ENCODE peak calls at places on chromosomes 13 and 19, in five cellular contexts. R is heart left ventricle, G is endothelial cell of umbilical vein, J is A549, V is H54. F is an unnamed sample.
A peak's percentile ranks its signal among the peaks of the same experiment; 100 is the strongest.

GRCh38 chr19:37963190-37963947 is 56.4 kb downstream of the SIPA1L3 start:
- DNase-seq in R (no peak), G (peak; percentile 29), J (no peak), V (no peak), F (no peak)

GRCh38 chr19:30076101-30076551 is 134.1 kb downstream of the URI1 start:
- DNase-seq in R (no peak), G (no peak), J (no peak), V (no peak), F (no peak)

GRCh38 chr19:29467824-29468401 is 57.9 kb upstream of the VSTM2B start:
- DNase-seq in R (no peak), G (no peak), J (peak; percentile 36), V (no peak), F (peak; percentile 7)

GRCh38 chr13:44333950-44334675 is 39.5 kb upstream of the SERP2 start:
- DNase-seq in R (no peak), G (no peak), J (no peak), V (no peak), F (no peak)

GRCh38 chr13:113204378-113204734 is 4.1 kb downstream of the PCID2 start:
- DNase-seq in R (no peak), G (no peak), J (no peak), V (no peak), F (no peak)

GRCh38 chr13:20057963-20058362 is 99.4 kb downstream of the ZMYM2 start:
- DNase-seq in R (no peak), G (no peak), J (no peak), V (no peak), F (no peak)

GRCh38 chr19:35106291-35106583 is 9.4 kb upstream of the FXYD3 start:
- DNase-seq in R (no peak), G (no peak), J (no peak), V (no peak), F (no peak)

GRCh38 chr13:101979825-101980224 is 422.0 kb downstream of the FGF14 start:
- DNase-seq in R (no peak), G (no peak), J (no peak), V (no peak), F (no peak)

GRCh38 chr13:27792393-27793218 is at the start of gene GSX1:
- DNase-seq in R (peak; percentile 70), G (peak; percentile 67), J (peak; percentile 13), V (no peak), F (peak; percentile 65)

GRCh38 chr19:43798546-43799409 is 3.5 kb downstream of the LYPD5 start:
- DNase-seq in R (no peak), G (no peak), J (no peak), V (no peak), F (peak; percentile 38)

GRCh38 chr13:44231786-44232516 is 141.7 kb upstream of the SERP2 start:
- DNase-seq in R (peak; percentile 72), G (peak; percentile 71), J (peak; percentile 84), V (peak; percentile 45), F (no peak)

GRCh38 chr13:49585220-49586157 is at the start of gene RCBTB1:
- DNase-seq in R (peak; percentile 67), G (peak; percentile 69), J (peak; percentile 69), V (peak; percentile 64), F (peak; percentile 88)

GRCh38 chr19:34232566-34233481 is 21.5 kb upstream of the GARRE1 start:
- DNase-seq in R (peak; percentile 55), G (peak; percentile 87), J (peak; percentile 62), V (peak; percentile 89), F (no peak)

GRCh38 chr13:36910545-36910944 is 9.5 kb downstream of the SMAD9 start:
- DNase-seq in R (no peak), G (no peak), J (no peak), V (no peak), F (no peak)

GRCh38 chr19:33401683-33402420 is 28.3 kb downstream of the CEBPG start:
- DNase-seq in R (no peak), G (no peak), J (no peak), V (no peak), F (no peak)

GRCh38 chr13:19056355-19056880 is 125.2 kb downstream of the TUBA3C start:
- DNase-seq in R (no peak), G (no peak), J (no peak), V (no peak), F (no peak)

GRCh38 chr19:21352830-21353229 is 6.0 kb upstream of the ZNF738 start:
- DNase-seq in R (no peak), G (no peak), J (no peak), V (no peak), F (no peak)

GRCh38 chr13:91212229-91212628 is 135.3 kb upstream of the MIR17HG start:
- DNase-seq in R (no peak), G (no peak), J (no peak), V (no peak), F (no peak)

GRCh38 chr19:13764101-13764807 is at the start of gene MRI1:
- DNase-seq in R (peak; percentile 87), G (peak; percentile 70), J (peak; percentile 65), V (peak; percentile 63), F (peak; percentile 69)

GRCh38 chr13:85841427-85841826 is 42.2 kb upstream of the SLITRK6 start:
- DNase-seq in R (no peak), G (no peak), J (no peak), V (no peak), F (no peak)

GRCh38 chr13:96090240-96091101 is 564 bp downstream of the HS6ST3 start:
- DNase-seq in R (no peak), G (peak; percentile 6), J (no peak), V (no peak), F (peak; percentile 27)

GRCh38 chr13:90365130-90365529 is 982.4 kb upstream of the MIR17HG start:
- DNase-seq in R (no peak), G (no peak), J (no peak), V (no peak), F (no peak)

GRCh38 chr13:97223711-97224461 is 1.8 kb downstream of the MBNL2 start:
- DNase-seq in R (peak; percentile 44), G (peak; percentile 91), J (peak; percentile 25), V (peak; percentile 42), F (peak; percentile 75)

GRCh38 chr19:34596115-34596514 is 80.8 kb downstream of the SCGB2B2 start:
- DNase-seq in R (no peak), G (no peak), J (no peak), V (no peak), F (no peak)

GRCh38 chr19:45159971-45160324 is 834 bp downstream of the NKPD1 start:
- DNase-seq in R (no peak), G (no peak), J (no peak), V (no peak), F (no peak)

GRCh38 chr19:51320258-51320657 is 8.8 kb downstream of the IGLON5 start:
- DNase-seq in R (no peak), G (no peak), J (no peak), V (no peak), F (no peak)

GRCh38 chr13:30313307-30313706 is 6.0 kb upstream of the KATNAL1 start:
- DNase-seq in R (no peak), G (no peak), J (no peak), V (no peak), F (no peak)

GRCh38 chr19:18279516-18280246 is 1.7 kb downstream of the JUND start:
- DNase-seq in R (peak; percentile 94), G (peak; percentile 96), J (peak; percentile 65), V (peak; percentile 87), F (peak; percentile 97)
- TF ChIP-seq POLR2A in R (peak; percentile 95), G (peak; percentile 67), J (no peak), V (peak; percentile 18), F (peak; percentile 22)

DNA sequence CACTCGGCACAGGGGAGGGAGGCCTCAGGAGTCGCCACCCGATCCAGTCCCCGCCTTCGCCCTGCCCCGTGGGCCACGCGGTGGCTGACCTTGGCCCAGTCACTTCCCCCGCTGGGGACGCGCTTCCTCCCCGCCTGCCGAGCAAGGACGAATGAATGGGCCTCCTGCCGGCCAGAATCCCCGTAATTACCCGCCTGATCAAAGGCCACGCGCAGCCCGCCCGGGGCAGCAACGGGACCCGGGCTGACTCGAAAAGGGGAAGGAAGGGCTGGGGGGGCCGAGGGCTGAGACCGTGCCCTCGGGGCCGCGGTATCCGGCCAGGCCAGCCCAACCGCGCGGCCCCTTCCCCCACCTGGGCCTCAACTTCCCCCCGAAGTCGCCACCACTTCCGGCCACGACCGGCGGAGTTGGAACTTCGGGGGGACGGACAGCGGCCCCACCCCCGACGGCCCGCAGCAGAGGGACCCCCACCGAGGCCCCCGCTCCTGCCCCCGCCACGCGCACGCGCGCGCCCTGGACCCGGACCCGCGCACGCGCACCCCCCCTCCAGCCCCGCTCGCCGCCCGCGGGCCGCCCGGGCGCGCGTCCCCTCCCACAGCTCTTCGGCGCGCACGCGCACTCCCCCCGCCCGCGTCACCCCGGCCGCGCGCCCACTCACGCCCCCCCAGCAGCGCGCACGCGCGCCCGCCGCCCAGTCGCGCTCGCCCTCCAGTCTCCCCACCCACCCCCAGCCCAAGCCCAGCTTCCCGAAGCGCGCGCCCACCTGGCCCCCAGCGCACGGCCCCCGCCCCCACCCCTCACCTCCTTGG is 520 bp downstream of the ZNF787 start:
- DNase-seq in R (peak; percentile 94), G (peak; percentile 77), J (peak; percentile 88), V (peak; percentile 96), F (peak; percentile 89)
- TF ChIP-seq POLR2A in R (no peak), G (peak; percentile 64), J (peak; percentile 63), V (peak; percentile 88), F (peak; percentile 29)

GRCh38 chr19:2154587-2155075 is 3.3 kb upstream of the AP3D1 start:
- DNase-seq in R (no peak), G (no peak), J (no peak), V (no peak), F (no peak)

GRCh38 chr19:2149980-2150793 is 1.2 kb downstream of the AP3D1 start:
- DNase-seq in R (no peak), G (peak; percentile 19), J (no peak), V (no peak), F (no peak)

GRCh38 chr19:2150794-2151338 is 500 bp downstream of the AP3D1 start:
- DNase-seq in R (no peak), G (peak; percentile 34), J (no peak), V (no peak), F (peak; percentile 76)

GRCh38 chr19:2148482-2149135 is 2.8 kb downstream of the AP3D1 start:
- DNase-seq in R (no peak), G (no peak), J (no peak), V (no peak), F (no peak)

DNA sequence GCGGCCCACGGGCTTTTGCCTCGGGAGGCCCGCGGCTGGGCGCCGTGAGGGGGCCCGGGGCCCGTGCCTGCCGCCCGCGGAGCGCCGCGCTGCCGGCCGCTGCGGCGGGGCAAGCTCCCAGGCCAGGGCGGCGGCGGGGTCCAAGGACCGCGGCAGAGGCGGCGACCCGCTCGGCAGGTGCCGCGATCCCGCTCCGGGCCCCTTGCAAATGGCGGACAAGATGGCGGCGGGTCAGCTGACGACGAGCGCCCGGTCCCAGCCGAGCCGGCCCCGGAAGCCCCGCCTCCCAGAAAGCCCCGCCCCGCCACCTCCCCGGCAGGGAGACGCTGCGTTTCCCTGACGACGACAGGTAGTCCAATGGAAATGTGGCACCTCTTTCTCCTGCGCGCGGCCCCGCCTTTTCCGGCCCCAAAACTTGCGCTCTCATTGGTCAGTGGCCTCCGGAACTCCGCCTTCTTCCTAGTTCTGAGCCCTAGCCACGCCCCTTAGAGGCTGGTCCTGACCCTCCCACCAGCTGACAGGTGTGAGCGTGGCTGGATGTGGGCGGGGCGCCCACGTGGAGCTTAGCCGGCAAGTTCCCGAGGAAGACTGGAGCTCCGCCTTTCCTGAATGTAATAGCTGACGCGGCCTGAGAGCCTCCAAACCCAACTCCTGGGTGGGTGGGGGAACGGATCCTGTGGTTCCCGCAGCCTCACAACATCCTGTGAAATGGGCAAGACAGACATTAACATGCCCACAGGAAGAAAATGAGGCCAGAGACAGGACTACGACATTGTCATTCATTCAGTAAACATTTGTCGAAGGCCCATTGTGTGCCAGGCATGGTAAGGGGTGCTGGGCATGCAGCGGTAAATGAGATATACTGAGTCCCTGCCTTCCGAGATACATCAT is at the start of gene AP3D1:
- DNase-seq in R (peak; percentile 100), G (peak; percentile 100), J (peak; percentile 93), V (peak; percentile 100), F (peak; percentile 100)
- TF ChIP-seq POLR2A in R (no peak), G (no peak), J (peak; percentile 39), V (peak; percentile 64), F (peak; percentile 30)

GRCh38 chr19:55459950-55460657 is 1.3 kb downstream of the ISOC2 start:
- DNase-seq in R (no peak), G (peak; percentile 46), J (no peak), V (no peak), F (peak; percentile 58)
- TF ChIP-seq POLR2A in R (no peak), G (no peak), J (no peak), V (no peak), F (no peak)

F was measured in erythroblast.